ENCODE peak calls at places on chromosomes 16 and 17, in nine cellular contexts. M, U, R, E, W, G, P, L and O are unnamed samples.

GRCh38 chr17:40556884-40557414 is 8.3 kb downstream of the CCR7 start:
- DNase-seq in P (peak), G (no peak), M (peak), W (no peak), E (no peak), U (no peak), L (no peak), R (no peak), O (no peak)

GRCh38 chr17:47099987-47100711 is 88.9 kb downstream of the CDC27 start:
- DNase-seq in P (peak), L (peak), E (peak), G (peak), U (peak), M (peak), R (peak), W (peak), O (peak)

GRCh38 chr17:33292184-33292980 is 713 bp downstream of the ASIC2 start:
- DNase-seq in U (no peak), L (no peak), P (no peak), W (no peak), G (peak), E (peak), R (no peak), M (peak), O (no peak)

GRCh38 chr16:87178977-87179376 is 138.2 kb downstream of the C16orf95 start:
- DNase-seq in G (no peak), M (peak), W (peak), L (no peak), E (no peak), P (no peak), U (no peak), R (no peak), O (peak)

GRCh38 chr16:49022351-49022963 is 259.2 kb downstream of the CBLN1 start:
- DNase-seq in U (no peak), L (no peak), G (no peak), W (no peak), R (no peak), P (no peak), M (no peak), E (peak), O (no peak)

GRCh38 chr17:58694302-58694701 is 1.9 kb downstream of the RAD51C start:
- DNase-seq in E (no peak), P (no peak), R (no peak), L (no peak), U (no peak), G (no peak), W (no peak), M (no peak), O (no peak)

GRCh38 chr17:46771601-46772012 is 46.9 kb downstream of the WNT3 start:
- DNase-seq in W (no peak), P (no peak), U (no peak), R (peak), L (no peak), E (no peak), M (peak), G (no peak), O (no peak)

GRCh38 chr17:48543854-48544355 is 1.0 kb downstream of the HOXB2 start:
- DNase-seq in R (no peak), M (peak), W (no peak), L (no peak), G (peak), E (peak), P (no peak), U (no peak), O (no peak)

GRCh38 chr16:14510939-14511797 is 118.9 kb downstream of the PARN start:
- DNase-seq in W (peak), G (no peak), U (no peak), E (peak), L (no peak), P (no peak), M (peak), R (no peak), O (no peak)

GRCh38 chr16:2739555-2740435 is 12.6 kb upstream of the SRRM2 start:
- DNase-seq in G (no peak), M (no peak), R (no peak), E (no peak), L (no peak), W (no peak), U (no peak), P (no peak), O (no peak)

GRCh38 chr17:78120971-78121800 is 7.4 kb downstream of the TMC6 start:
- DNase-seq in L (no peak), U (no peak), E (no peak), G (peak), R (no peak), M (no peak), W (no peak), P (no peak), O (no peak)

GRCh38 chr16:86261379-86261778 is 248.9 kb upstream of the FOXF1 start:
- DNase-seq in P (no peak), R (peak), L (no peak), E (peak), U (no peak), W (peak), G (no peak), M (peak), O (no peak)

GRCh38 chr17:12765544-12765943 is 23.8 kb upstream of the ARHGAP44 start:
- DNase-seq in U (no peak), W (peak), M (peak), G (no peak), R (no peak), P (no peak), E (peak), L (no peak), O (no peak)

GRCh38 chr16:49755291-49755611 is 100.7 kb downstream of the ZNF423 start:
- DNase-seq in P (no peak), G (no peak), U (no peak), R (no peak), E (no peak), L (no peak), M (peak), W (peak), O (no peak)

GRCh38 chr16:19861811-19862327 is 22.8 kb downstream of the GPRC5B start:
- DNase-seq in L (no peak), E (no peak), M (peak), U (no peak), R (no peak), G (no peak), P (no peak), W (no peak), O (no peak)

GRCh38 chr17:79800325-79801155 is 3.7 kb upstream of the CBX8 start:
- DNase-seq in R (peak), G (peak), W (peak), E (peak), U (no peak), L (no peak), P (no peak), M (peak), O (no peak)

GRCh38 chr16:89155184-89155679 is 16.3 kb upstream of the CDH15 start:
- DNase-seq in G (no peak), R (no peak), P (peak), L (peak), W (peak), U (no peak), M (peak), E (no peak), O (peak)

GRCh38 chr16:87681990-87682570 is 79.8 kb downstream of the JPH3 start:
- DNase-seq in G (peak), U (no peak), L (no peak), P (no peak), M (peak), E (peak), R (peak), W (peak), O (peak)

GRCh38 chr16:630815-631405 is at the start of gene WFIKKN1:
- DNase-seq in L (no peak), G (no peak), E (no peak), W (no peak), P (peak), R (no peak), U (no peak), M (no peak), O (no peak)

GRCh38 chr17:81519284-81520020 is 6.9 kb upstream of the ACTG1 start:
- DNase-seq in U (peak), E (peak), W (no peak), M (no peak), P (peak), R (no peak), L (no peak), G (peak), O (no peak)

GRCh38 chr17:81885454-81885853 is 5.9 kb downstream of the ALYREF start:
- DNase-seq in P (no peak), G (no peak), E (no peak), M (no peak), W (no peak), L (no peak), U (no peak), R (no peak), O (no peak)